ENCODE peak calls at places on chromosomes 3 and 15, in seven cellular contexts. N is dermis blood vessel endothelial cell, L is iris pigment epithelial cell, I is GM12864, G is NCI-H1092, C is GM03348, Q is mesenchymal stem cell. Y is an unnamed sample.

GRCh38 chr15:64858136-64858535 is 16.4 kb downstream of the PLEKHO2 start:
- DNase-seq in N (no peak), L (no peak), I (no peak), G (no peak), C (no peak), Q (no peak), Y (no peak)

GRCh38 chr3:154188846-154189245 is 67.7 kb downstream of the ARHGEF26 start:
- DNase-seq in N (no peak), L (no peak), I (no peak), G (no peak), C (no peak), Q (no peak), Y (no peak)

GRCh38 chr3:63719796-63720445 is 67.4 kb downstream of the SNTN start:
- DNase-seq in N (no peak), L (no peak), I (no peak), G (no peak), C (no peak), Q (no peak), Y (no peak)

GRCh38 chr15:86183765-86184491 is 104.3 kb downstream of the AGBL1 start:
- DNase-seq in N (no peak), L (no peak), I (no peak), G (no peak), C (no peak), Q (no peak), Y (no peak)

GRCh38 chr15:67836955-67837354 is 2.9 kb downstream of the RNU6-1 start:
- DNase-seq in N (no peak), L (no peak), I (no peak), G (no peak), C (no peak), Q (no peak), Y (no peak)

GRCh38 chr15:29344474-29344873 is 74.9 kb upstream of the NSMCE3 start:
- DNase-seq in N (no peak), L (no peak), I (no peak), G (no peak), C (no peak), Q (no peak), Y (no peak)

GRCh38 chr3:42114130-42114529 is 23.0 kb downstream of the TRAK1 start:
- DNase-seq in N (no peak), L (no peak), I (no peak), G (no peak), C (no peak), Q (no peak), Y (no peak)

GRCh38 chr3:143070977-143071551 is 48.5 kb upstream of the CHST2 start:
- DNase-seq in N (peak), L (peak), I (no peak), G (no peak), C (peak), Q (peak), Y (no peak)

GRCh38 chr15:67761343-67761742 is 64.0 kb upstream of the SKOR1 start:
- DNase-seq in N (no peak), L (no peak), I (no peak), G (no peak), C (no peak), Q (no peak), Y (no peak)

GRCh38 chr3:45486136-45486535 is 97.8 kb downstream of the LARS2 start:
- DNase-seq in N (no peak), L (peak), I (no peak), G (no peak), C (no peak), Q (no peak), Y (no peak)

GRCh38 chr3:170865209-170866094 is 4.5 kb downstream of the RPL22L1 start:
- DNase-seq in N (no peak), L (no peak), I (no peak), G (no peak), C (no peak), Q (no peak), Y (no peak)

GRCh38 chr3:125556314-125556713 is 36.3 kb upstream of the SNX4 start:
- DNase-seq in N (no peak), L (peak), I (no peak), G (no peak), C (peak), Q (peak), Y (no peak)

GRCh38 chr15:77816983-77817382 is 184.3 kb upstream of the LINGO1 start:
- DNase-seq in N (no peak), L (no peak), I (no peak), G (no peak), C (no peak), Q (no peak), Y (no peak)

GRCh38 chr3:177633671-177634207 is 436.5 kb upstream of the TBL1XR1 start:
- DNase-seq in N (no peak), L (peak), I (no peak), G (no peak), C (peak), Q (peak), Y (peak)

GRCh38 chr15:40002295-40002694 is 36.7 kb downstream of the SRP14 start:
- DNase-seq in N (no peak), L (peak), I (no peak), G (no peak), C (no peak), Q (no peak), Y (no peak)

GRCh38 chr3:188417329-188417728 is 263.4 kb downstream of the LPP start:
- DNase-seq in N (no peak), L (peak), I (no peak), G (no peak), C (no peak), Q (no peak), Y (no peak)

GRCh38 chr15:75454471-75455418 is 3.3 kb upstream of the SIN3A start:
- DNase-seq in N (peak), L (peak), I (no peak), G (peak), C (peak), Q (peak), Y (peak)

GRCh38 chr15:99365232-99365631 is 114.0 kb downstream of the LRRC28 start:
- DNase-seq in N (no peak), L (no peak), I (peak), G (no peak), C (no peak), Q (no peak), Y (no peak)

GRCh38 chr3:192901435-192901834 is 16.2 kb downstream of the MB21D2 start:
- DNase-seq in N (peak), L (peak), I (no peak), G (no peak), C (peak), Q (peak), Y (peak)

GRCh38 chr15:72116680-72117447 is 1.1 kb downstream of the MYO9A start:
- DNase-seq in N (peak), L (peak), I (no peak), G (no peak), C (no peak), Q (no peak), Y (peak)

GRCh38 chr15:66456211-66456610 is 41.4 kb downstream of the SNAPC5 start:
- DNase-seq in N (no peak), L (no peak), I (no peak), G (no peak), C (no peak), Q (no peak), Y (peak)

GRCh38 chr3:198107840-198108734 is 148.1 kb downstream of the LMLN start:
- DNase-seq in N (no peak), L (peak), I (no peak), G (no peak), C (no peak), Q (no peak), Y (no peak)